ENCODE peak calls at places on chromosome 3, in four cellular contexts. C is AG10803, X is foreskin fibroblast, O is kidney epithelial cell. J is an unnamed sample.

GRCh38 chr3:98966862-98967554 is 65.5 kb upstream of the DCBLD2 start:
- DNase-seq in C (no peak), O (peak), X (peak), J (no peak)

GRCh38 chr3:160027541-160028195 is 39.0 kb downstream of the IL12A start:
- DNase-seq in O (no peak), C (peak), X (peak), J (no peak)

GRCh38 chr3:147305533-147306241 is 100.7 kb downstream of the ZIC4 start:
- DNase-seq in O (no peak), X (peak), C (peak), J (no peak)

GRCh38 chr3:58522759-58523425 is 14.1 kb downstream of the ACOX2 start:
- DNase-seq in X (no peak), C (no peak), O (no peak), J (no peak)

GRCh38 chr3:122021811-122022401 is at the start of gene ILDR1:
- DNase-seq in X (no peak), O (no peak), C (no peak), J (no peak)

GRCh38 chr3:183253364-183253960 is 409 bp downstream of the B3GNT5 start:
- DNase-seq in X (peak), O (no peak), C (peak), J (peak)

GRCh38 chr3:197734667-197735318 is 1.9 kb downstream of the RUBCN start:
- DNase-seq in X (no peak), C (no peak), O (no peak), J (no peak)

GRCh38 chr3:123088360-123088759 is 21.5 kb downstream of the PDIA5 start:
- DNase-seq in C (no peak), O (no peak), X (no peak), J (no peak)

GRCh38 chr3:26365706-26366105 is 256.9 kb upstream of the LRRC3B start:
- DNase-seq in O (no peak), C (no peak), X (no peak), J (no peak)

GRCh38 chr3:56366641-56366984 is 101.7 kb downstream of the ERC2 start:
- DNase-seq in O (no peak), C (no peak), X (no peak), J (no peak)

GRCh38 chr3:61961882-61962281 is 400.5 kb downstream of the PTPRG start:
- DNase-seq in O (no peak), X (no peak), C (no peak), J (no peak)

GRCh38 chr3:156388469-156389150 is 166.3 kb downstream of the SSR3 start:
- DNase-seq in O (peak), C (peak), X (peak), J (no peak)

GRCh38 chr3:42712344-42712648 is 9.7 kb upstream of the HHATL start:
- DNase-seq in O (no peak), X (no peak), C (no peak), J (no peak)

GRCh38 chr3:41199866-41200668 is 762 bp downstream of the CTNNB1 start:
- DNase-seq in O (no peak), C (peak), X (no peak), J (peak)

GRCh38 chr3:64685800-64686445 is 1.9 kb downstream of the ADAMTS9 start:
- DNase-seq in C (peak), X (peak), O (no peak), J (peak)

GRCh38 chr3:16516695-16517481 is 3.4 kb upstream of the RFTN1 start:
- DNase-seq in C (peak), X (peak), O (peak), J (no peak)

GRCh38 chr3:56157693-56158092 is 310.6 kb downstream of the ERC2 start:
- DNase-seq in O (no peak), X (peak), C (peak), J (no peak)

GRCh38 chr3:115692887-115693524 is 69.7 kb downstream of the GAP43 start:
- DNase-seq in C (peak), O (no peak), X (peak), J (peak)

GRCh38 chr3:16366581-16366980 is 101.6 kb downstream of the OXNAD1 start:
- DNase-seq in X (no peak), O (no peak), C (no peak), J (no peak)

GRCh38 chr3:31230425-31230824 is 302.3 kb upstream of the STT3B start:
- DNase-seq in C (no peak), X (no peak), O (no peak), J (no peak)

GRCh38 chr3:133869601-133870000 is 26.1 kb downstream of the RAB6B start:
- DNase-seq in C (no peak), O (no peak), X (no peak), J (no peak)

GRCh38 chr3:43221076-43221475 is 65.3 kb upstream of the SNRK start:
- DNase-seq in O (no peak), C (no peak), X (peak), J (no peak)

GRCh38 chr3:52055537-52056351 is 627 bp downstream of the DUSP7 start:
- DNase-seq in C (peak), O (no peak), X (peak), J (no peak)

GRCh38 chr3:151009430-151009829 is 36.9 kb upstream of the CLRN1 start:
- DNase-seq in X (no peak), O (no peak), C (no peak), J (no peak)

GRCh38 chr3:141336672-141337522 is 31.4 kb upstream of the ZBTB38 start:
- DNase-seq in C (peak), X (peak), O (peak), J (no peak)

GRCh38 chr3:22734756-22735155 is 468.4 kb upstream of the UBE2E2 start:
- DNase-seq in O (no peak), X (no peak), C (no peak), J (no peak)

GRCh38 chr3:46104706-46105105 is 77.4 kb upstream of the XCR1 start:
- DNase-seq in O (no peak), X (no peak), C (no peak), J (no peak)

GRCh38 chr3:16148783-16149182 is 25.7 kb upstream of the GALNT15 start:
- DNase-seq in C (peak), X (peak), O (no peak), J (peak)

GRCh38 chr3:44782891-44783290 is 21.3 kb downstream of the KIF15 start:
- DNase-seq in C (no peak), X (no peak), O (no peak), J (no peak)

GRCh38 chr3:169811606-169812123 is 1.0 kb upstream of the LRRIQ4 start:
- DNase-seq in O (peak), X (peak), C (peak), J (no peak)

GRCh38 chr3:6989608-6990291 is 128.8 kb downstream of the GRM7 start:
- DNase-seq in O (no peak), C (no peak), X (no peak), J (no peak)

GRCh38 chr3:187698499-187699399 is 3.6 kb downstream of the RTP2 start:
- DNase-seq in O (no peak), C (no peak), X (no peak), J (no peak)

GRCh38 chr3:54951405-54951804 is 23.5 kb upstream of the LRTM1 start:
- DNase-seq in X (peak), O (peak), C (peak), J (peak)
- TF ChIP-seq CTCF in X (peak), O (peak), C (peak), J (no peak)

GRCh38 chr3:163936557-163936956 is 1141.7 kb downstream of the SI start:
- DNase-seq in C (no peak), O (no peak), X (no peak), J (no peak)

GRCh38 chr3:163943664-163944063 is 1134.6 kb downstream of the SI start:
- DNase-seq in O (no peak), C (no peak), X (no peak), J (no peak)

GRCh38 chr3:163935411-163935810 is 1142.9 kb downstream of the SI start:
- DNase-seq in O (no peak), X (no peak), C (no peak), J (no peak)

GRCh38 chr3:163939926-163940325 is 1138.4 kb downstream of the SI start:
- DNase-seq in C (no peak), O (no peak), X (no peak), J (no peak)
- TF ChIP-seq CTCF in C (no peak), O (no peak), X (no peak), J (no peak)

GRCh38 chr3:135267487-135267886 is 472.4 kb downstream of the EPHB1 start:
- DNase-seq in X (no peak), O (no peak), C (no peak), J (no peak)
- TF ChIP-seq CTCF in X (no peak), O (no peak), C (no peak), J (no peak)

DNA sequence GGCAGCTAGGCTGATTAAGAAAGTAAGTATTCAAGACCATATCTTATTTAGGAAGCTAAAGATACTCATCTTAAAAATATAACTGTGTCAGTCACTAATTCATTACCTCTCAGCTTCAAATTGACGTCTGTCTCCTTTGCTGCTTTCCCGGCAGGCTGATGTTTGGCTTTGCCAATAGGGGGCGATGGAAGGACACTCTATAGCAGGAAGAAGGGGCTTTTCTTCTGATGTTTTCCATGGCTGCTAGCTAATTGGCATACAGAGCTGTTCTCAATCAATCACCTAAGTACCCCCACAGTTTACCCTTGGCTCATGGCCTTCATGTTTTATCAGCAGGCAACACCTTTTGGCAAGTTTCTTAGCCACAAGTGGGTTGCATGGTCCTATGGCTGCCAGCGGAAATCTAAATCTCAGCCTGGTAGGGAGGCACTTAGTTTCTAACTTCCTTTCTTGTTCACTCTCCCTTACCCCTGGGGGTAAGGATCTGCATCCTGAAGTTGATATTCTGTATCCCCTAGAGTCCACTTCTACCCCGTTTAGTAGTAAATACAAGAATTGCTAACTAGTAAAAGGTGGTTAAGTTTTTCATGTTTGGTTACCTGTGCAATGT is 45.0 kb downstream of the ESYT3 start:
- DNase-seq in C (peak), O (no peak), X (peak), J (no peak)
- TF ChIP-seq CTCF in C (peak), O (peak), X (peak), J (no peak)

GRCh38 chr3:148800414-148800813 is 27.2 kb upstream of the CPB1 start:
- DNase-seq in X (no peak), O (no peak), C (no peak), J (no peak)
- TF ChIP-seq CTCF in X (no peak), O (no peak), C (no peak), J (no peak)

GRCh38 chr3:180017846-180018245 is 18.9 kb downstream of the PEX5L start:
- DNase-seq in O (no peak), C (no peak), X (no peak), J (no peak)

DNA sequence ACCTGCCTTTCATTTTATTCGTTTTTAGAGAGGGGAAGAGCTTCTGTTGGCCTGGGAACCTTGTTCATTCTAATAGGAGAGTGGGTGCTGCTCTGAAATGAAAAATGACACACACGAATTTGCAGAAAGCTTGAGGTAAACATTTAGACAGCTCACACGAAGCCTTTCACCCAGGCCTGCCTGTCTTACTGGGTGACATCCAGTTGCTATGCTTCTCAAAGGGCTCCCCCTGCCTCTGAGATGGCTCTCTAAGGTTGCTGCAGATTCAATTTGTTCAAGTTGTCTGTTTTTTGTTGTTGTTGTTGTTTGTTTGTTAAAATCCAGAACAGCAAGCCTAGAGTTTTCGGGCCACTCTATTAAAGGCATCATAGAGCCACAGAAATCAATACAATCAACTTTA is 18.1 kb downstream of the PEX5L start:
- DNase-seq in X (no peak), C (no peak), O (no peak), J (no peak)
- TF ChIP-seq CTCF in X (no peak), C (no peak), O (no peak), J (no peak)

GRCh38 chr3:172333692-172334457 is 114.4 kb downstream of the GHSR start:
- DNase-seq in X (no peak), O (no peak), C (no peak), J (no peak)
- TF ChIP-seq CTCF in X (no peak), O (peak), C (no peak), J (no peak)

GRCh38 chr3:189169728-189170127 is 2.0 kb upstream of the TPRG1 start:
- DNase-seq in O (no peak), C (no peak), X (no peak), J (no peak)
- TF ChIP-seq CTCF in O (no peak), C (no peak), X (no peak), J (no peak)

DNA sequence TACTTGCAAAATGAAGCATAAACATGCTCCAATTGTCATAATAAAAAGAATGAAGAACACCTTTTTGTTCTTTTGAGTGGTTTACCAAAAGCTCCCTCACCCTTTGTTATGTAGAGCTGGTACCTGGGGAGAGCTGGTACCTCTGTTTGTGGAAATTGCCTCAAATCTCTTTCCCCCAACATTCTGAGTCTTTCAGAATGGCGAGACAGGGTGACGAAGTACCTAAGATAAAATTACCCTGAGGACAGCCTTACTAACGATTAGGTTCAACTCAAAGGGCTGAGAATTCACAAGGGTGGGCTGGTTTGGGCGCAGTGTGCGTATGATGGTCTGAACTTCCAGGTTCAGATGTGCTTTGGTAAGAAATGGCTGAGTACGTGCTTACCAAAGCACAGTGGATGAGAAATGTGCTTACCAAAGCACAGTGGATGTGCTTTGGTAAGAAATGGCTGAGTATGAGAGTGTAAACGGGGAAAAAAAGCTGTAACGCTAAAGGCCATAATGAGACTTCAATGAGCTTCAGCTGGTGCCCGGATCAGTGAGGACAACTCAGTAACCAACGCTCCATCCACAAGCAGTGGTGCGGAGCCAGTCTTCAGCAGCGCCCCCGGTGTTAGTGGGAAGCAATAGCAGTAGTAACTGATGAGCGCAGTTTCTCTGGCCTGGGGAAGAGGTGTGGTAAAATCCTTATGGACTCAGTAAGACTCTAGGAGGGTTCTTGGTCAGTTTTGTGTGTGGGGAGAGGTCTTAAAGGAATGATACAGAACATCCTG is 72.3 kb upstream of the LRIG1 start:
- DNase-seq in C (no peak), O (no peak), X (no peak), J (no peak)
- TF ChIP-seq CTCF in C (peak), O (peak), X (no peak), J (no peak)

J was measured in lower leg skin.